ENCODE peak calls at places on chromosome 1, in eight cellular contexts. Z is heart left ventricle, H is lung, R is fibroblast of lung, Y is psoas muscle, B is aorta, E is stomach, C is tibial nerve. M is an unnamed sample. For H3K27me3, the result is how much of the 10 kb centered on the place peaks cover.

GRCh38 chr1:115642168-115643072 is 650 bp downstream of the VANGL1 start:
- DNase-seq in Z (peak), H (peak), R (peak), Y (peak), B (peak), E (peak), C (no peak), M (peak)

GRCh38 chr1:8274396-8274795 is 43.5 kb upstream of the SLC45A1 start:
- DNase-seq in Z (no peak), H (no peak), R (no peak), Y (no peak), B (no peak), E (no peak), C (no peak), M (peak)

GRCh38 chr1:111738436-111739221 is 566 bp downstream of the INKA2 start:
- DNase-seq in Z (peak), H (peak), R (peak), Y (peak), B (peak), E (peak), C (peak), M (peak)

GRCh38 chr1:207032528-207033017 is at the start of gene C1orf116:
- DNase-seq in Z (no peak), H (peak), R (no peak), Y (no peak), B (no peak), E (peak), C (no peak), M (peak)

GRCh38 chr1:197011614-197012013 is 34.3 kb downstream of the CFHR5 start:
- DNase-seq in Z (no peak), H (no peak), R (no peak), Y (no peak), B (no peak), E (no peak), C (no peak), M (no peak)

GRCh38 chr1:168531605-168532345 is 12.0 kb downstream of the XCL2 start:
- DNase-seq in Z (no peak), H (no peak), R (no peak), Y (no peak), B (no peak), E (no peak), C (no peak), M (no peak)

GRCh38 chr1:215489771-215490566 is 77.1 kb upstream of the KCTD3 start:
- DNase-seq in Z (no peak), H (no peak), R (no peak), Y (no peak), B (no peak), E (no peak), C (no peak), M (no peak)

GRCh38 chr1:217026506-217026905 is 303.3 kb upstream of the ESRRG start:
- DNase-seq in Z (no peak), H (no peak), R (no peak), Y (no peak), B (no peak), E (no peak), C (no peak), M (peak)

GRCh38 chr1:154831470-154831869 is 38.6 kb downstream of the KCNN3 start:
- DNase-seq in Z (peak), H (no peak), R (no peak), Y (no peak), B (no peak), E (no peak), C (no peak), M (no peak)

GRCh38 chr1:25037174-25038074 is 107.3 kb upstream of the RUNX3 start:
- DNase-seq in Z (no peak), H (no peak), R (peak), Y (no peak), B (no peak), E (no peak), C (peak), M (no peak)

GRCh38 chr1:7506677-7507619 is 264.1 kb upstream of the VAMP3 start:
- DNase-seq in Z (no peak), H (no peak), R (no peak), Y (no peak), B (no peak), E (no peak), C (no peak), M (no peak)

GRCh38 chr1:47875831-47876586 is 121.2 kb downstream of the TRABD2B start:
- DNase-seq in Z (no peak), H (peak), R (no peak), Y (no peak), B (no peak), E (no peak), C (no peak), M (peak)

GRCh38 chr1:28135910-28136635 is 40.4 kb downstream of the PTAFR start:
- DNase-seq in Z (no peak), H (no peak), R (no peak), Y (no peak), B (no peak), E (no peak), C (no peak), M (no peak)

GRCh38 chr1:234702342-234703000 is 92.5 kb upstream of the IRF2BP2 start:
- DNase-seq in Z (peak), H (no peak), R (no peak), Y (peak), B (no peak), E (no peak), C (peak), M (peak)

GRCh38 chr1:89125571-89126233 is at the start of gene GBP2:
- DNase-seq in Z (no peak), H (no peak), R (peak), Y (no peak), B (no peak), E (no peak), C (peak), M (no peak)

GRCh38 chr1:91806777-91807700 is 78.9 kb downstream of the TGFBR3 start:
- DNase-seq in Z (no peak), H (no peak), R (peak), Y (no peak), B (no peak), E (no peak), C (no peak), M (no peak)

GRCh38 chr1:47187226-47187925 is 2.5 kb downstream of the PDZK1IP1 start:
- DNase-seq in Z (no peak), H (peak), R (no peak), Y (no peak), B (peak), E (peak), C (peak), M (no peak)

GRCh38 chr1:175192630-175193338 is at the start of gene KIAA0040:
- DNase-seq in Z (peak), H (peak), R (no peak), Y (peak), B (peak), E (peak), C (peak), M (peak)

GRCh38 chr1:59104191-59104760 is 192.6 kb upstream of the FGGY start:
- DNase-seq in Z (no peak), H (no peak), R (no peak), Y (no peak), B (no peak), E (no peak), C (no peak), M (no peak)

DNA sequence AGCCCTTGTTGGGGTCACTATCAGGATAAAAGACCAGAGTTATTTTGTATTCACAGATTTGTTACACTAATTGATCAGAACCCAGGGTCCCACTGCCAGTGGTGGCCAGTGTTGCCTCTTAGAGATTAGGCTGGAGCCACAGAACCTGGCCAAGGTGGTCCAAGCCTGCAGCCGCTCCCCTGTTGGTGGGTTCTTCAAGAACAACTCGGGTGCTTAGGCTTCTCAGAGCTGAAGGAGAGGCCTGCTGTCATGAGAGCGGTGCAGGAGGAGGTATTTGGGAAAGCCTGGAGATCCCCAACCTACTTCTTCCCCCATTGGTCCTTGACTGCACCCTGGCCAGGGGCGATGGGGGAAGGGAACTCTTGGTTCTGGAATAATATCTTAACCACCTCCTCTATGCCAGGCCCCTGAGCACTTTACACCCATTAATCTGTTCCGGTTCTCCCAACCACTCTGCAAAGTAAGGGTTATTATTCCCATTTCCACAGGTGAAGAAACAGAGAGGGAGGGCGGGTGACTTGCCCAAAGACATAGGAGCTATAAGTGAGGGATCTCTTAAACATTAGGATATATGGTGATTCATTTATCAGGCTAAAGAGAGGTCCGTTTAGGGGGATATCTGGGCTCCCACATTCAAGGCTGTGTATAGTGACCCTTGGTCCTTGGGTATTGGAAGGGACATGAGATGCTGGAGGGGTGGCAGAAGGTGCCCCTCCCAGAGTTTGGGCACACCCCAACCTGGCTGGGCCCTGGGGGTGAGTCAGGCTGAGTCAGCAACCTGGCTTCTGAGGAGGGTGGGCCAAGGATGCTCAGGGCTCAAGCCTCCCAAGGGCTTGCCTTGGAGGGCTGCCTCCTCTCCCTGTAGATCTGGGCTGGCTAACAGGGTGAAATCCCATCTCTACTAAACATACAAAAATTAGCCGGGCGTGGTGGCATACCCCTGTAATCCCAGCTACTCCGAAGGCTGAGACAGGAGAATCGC is 5.1 kb downstream of the TRNP1 start:
- DNase-seq in Z (no peak), H (no peak), R (peak), Y (no peak), B (no peak), E (no peak), C (no peak), M (no peak)
- H3K27ac ChIP-seq in Z (peak), H (peak), R (peak), Y (no peak), B (peak), E (peak), C (peak), M (peak)

GRCh38 chr1:3440282-3440681 is 14.2 kb upstream of the ARHGEF16 start:
- DNase-seq in Z (no peak), H (no peak), R (no peak), Y (peak), B (no peak), E (no peak), C (no peak), M (no peak)
- H3K27me3 ChIP-seq in Z (under half), H (under half), R (under half), Y (under half), B (under half), E (half or more), C (under half), M (under half)

DNA sequence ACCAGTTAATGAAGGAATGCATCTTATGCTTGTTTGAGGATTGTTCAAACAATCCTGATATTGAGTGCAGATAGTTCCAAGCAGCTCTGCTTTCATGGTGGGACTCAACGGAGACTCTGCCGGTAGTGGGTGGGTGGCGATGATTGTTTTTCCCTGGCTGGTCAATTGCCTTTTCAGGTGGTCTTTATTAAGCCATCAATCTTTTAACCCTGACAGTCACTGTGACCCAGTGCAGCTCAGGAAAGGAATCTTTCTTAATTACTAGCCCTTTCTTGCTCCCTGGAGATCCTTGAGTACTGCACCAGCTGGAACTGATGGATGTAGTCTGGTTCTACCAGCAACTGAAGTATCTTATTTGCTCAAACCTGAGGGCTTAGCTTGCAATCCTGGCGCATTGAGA is 196.5 kb downstream of the PLPP3 start:
- DNase-seq in Z (no peak), H (no peak), R (no peak), Y (no peak), B (no peak), E (no peak), C (no peak), M (no peak)
- H3K27ac ChIP-seq in Z (no peak), H (no peak), R (no peak), Y (no peak), B (no peak), E (no peak), C (no peak), M (no peak)

DNA sequence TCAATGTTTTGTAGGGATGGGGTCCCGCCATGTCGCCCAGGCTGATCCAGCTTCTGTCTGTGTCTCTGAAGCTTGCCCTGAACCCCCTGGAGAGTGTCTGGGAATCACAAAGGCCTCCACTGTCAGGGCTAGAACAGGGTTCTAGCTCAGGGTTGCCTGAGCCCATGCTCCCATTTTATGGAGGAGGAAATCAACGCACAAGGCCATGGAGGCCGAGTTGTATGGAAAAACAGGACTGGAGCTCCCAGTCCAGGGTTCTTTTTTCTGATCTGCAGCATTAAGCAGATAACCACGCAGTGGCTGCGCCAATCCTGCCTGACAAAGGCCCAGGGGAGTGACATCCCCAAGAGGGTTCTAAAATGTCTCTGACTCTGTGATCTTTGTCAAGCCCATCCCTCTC is 67.6 kb upstream of the NBPF3 start:
- DNase-seq in Z (no peak), H (no peak), R (no peak), Y (no peak), B (no peak), E (no peak), C (no peak), M (no peak)
- H3K27me3 ChIP-seq in Z (under half), H (under half), R (under half), Y (under half), B (under half), E (under half), C (under half), M (under half)

M was measured in body of pancreas.